ENCODE peak calls at places on chromosomes 13 and 19, in five cellular contexts. R is GM12878, O is SK-N-SH, Z is HepG2, E is K562. A is an unnamed sample.
A peak's percentile ranks its signal among the peaks of the same experiment; 100 is the strongest.

GRCh38 chr19:51407631-51408131 is 9.8 kb downstream of the SIGLEC10 start:
- DNase-seq in O (no peak), R (no peak), E (peak; percentile 84), Z (peak; percentile 74), A (peak; percentile 46)

GRCh38 chr13:95660981-95661581 is 15.9 kb upstream of the DNAJC3 start:
- DNase-seq in O (peak; percentile 39), Z (peak; percentile 51), E (peak; percentile 28), R (no peak), A (peak; percentile 28)

GRCh38 chr13:28181413-28181812 is 43.1 kb downstream of the PAN3 start:
- DNase-seq in R (no peak), E (no peak), O (no peak), Z (no peak), A (peak; percentile 10)

GRCh38 chr13:30510811-30511371 is 45.2 kb upstream of the HMGB1 start:
- DNase-seq in E (no peak), Z (no peak), O (no peak), R (no peak), A (no peak)

GRCh38 chr19:46603752-46604241 is 2.7 kb downstream of the CALM3 start:
- DNase-seq in O (peak; percentile 42), R (no peak), Z (no peak), E (no peak), A (no peak)

GRCh38 chr13:40597735-40598365 is 68.6 kb downstream of the FOXO1 start:
- DNase-seq in Z (no peak), R (no peak), E (no peak), O (no peak), A (no peak)

GRCh38 chr13:63636231-63636993 is 2220.8 kb upstream of the PCDH20 start:
- DNase-seq in E (no peak), Z (no peak), R (peak; percentile 8), O (no peak), A (peak; percentile 41)

GRCh38 chr19:16779539-16780163 is 49.5 kb upstream of the SIN3B start:
- DNase-seq in E (no peak), O (no peak), Z (no peak), R (no peak), A (no peak)

GRCh38 chr13:113854238-113855011 is 9.5 kb downstream of the GAS6 start:
- DNase-seq in Z (no peak), O (no peak), R (no peak), E (no peak), A (no peak)

GRCh38 chr19:38837656-38838121 is 6.1 kb upstream of the ECH1 start:
- DNase-seq in E (peak; percentile 12), R (no peak), O (no peak), Z (peak; percentile 65), A (no peak)

GRCh38 chr19:38837304-38837626 is 5.7 kb upstream of the ECH1 start:
- DNase-seq in Z (no peak), O (peak; percentile 63), R (no peak), E (no peak), A (no peak)

GRCh38 chr19:38839816-38840582 is 8.4 kb upstream of the ECH1 start:
- DNase-seq in O (no peak), E (peak; percentile 5), R (no peak), Z (no peak), A (no peak)

GRCh38 chr19:38838986-38839761 is 7.6 kb upstream of the ECH1 start:
- DNase-seq in Z (no peak), E (peak; percentile 2), R (no peak), O (no peak), A (no peak)

GRCh38 chr19:38838208-38838985 is 6.8 kb upstream of the ECH1 start:
- DNase-seq in R (no peak), E (no peak), Z (no peak), O (no peak), A (peak; percentile 46)
- TF ChIP-seq ZBTB33 in R (no peak), E (no peak), Z (no peak), O (no peak), A (no peak)

DNA sequence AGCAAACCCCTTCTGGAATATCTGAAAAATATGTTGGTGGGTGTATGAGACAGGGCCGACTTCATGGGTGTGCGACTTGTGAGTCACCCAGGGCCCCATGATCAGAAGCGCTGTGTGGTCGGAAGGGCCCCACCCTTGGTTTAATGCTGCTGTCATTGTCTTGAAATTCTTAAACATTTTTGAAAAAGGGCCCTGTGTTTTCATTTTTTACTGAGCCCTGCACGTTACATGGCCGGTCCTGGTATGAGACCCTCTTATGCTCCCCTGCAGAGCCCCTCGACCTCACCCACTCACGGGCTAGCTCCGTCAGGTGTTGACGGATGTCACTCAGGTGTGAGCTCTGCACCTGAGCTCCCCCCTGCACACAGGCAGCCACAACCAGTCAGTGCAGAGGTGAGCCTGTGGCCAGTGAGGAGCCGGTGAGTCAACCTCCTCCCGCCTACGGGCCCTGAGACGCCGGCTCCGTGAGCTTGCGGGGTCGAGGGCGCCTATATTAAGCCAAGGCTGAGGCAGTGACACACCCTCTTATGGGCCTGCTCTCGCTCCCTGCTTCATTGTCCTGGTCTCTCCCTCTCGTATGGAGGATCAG is 27.7 kb downstream of the GADD45B start:
- DNase-seq in E (peak; percentile 50), R (no peak), O (no peak), Z (no peak), A (peak; percentile 88)
- TF ChIP-seq ZBTB33 in E (no peak), R (no peak), O (no peak), Z (no peak), A (no peak)

GRCh38 chr19:29504454-29504853 is 21.3 kb upstream of the VSTM2B start:
- DNase-seq in Z (no peak), R (no peak), O (no peak), E (no peak), A (no peak)

GRCh38 chr19:29503785-29504184 is 22.0 kb upstream of the VSTM2B start:
- DNase-seq in E (no peak), R (no peak), O (no peak), Z (no peak), A (no peak)

GRCh38 chr19:29501816-29502580 is 23.8 kb upstream of the VSTM2B start:
- DNase-seq in E (no peak), R (no peak), O (no peak), Z (no peak), A (no peak)

GRCh38 chr19:29502581-29502850 is 23.3 kb upstream of the VSTM2B start:
- DNase-seq in Z (no peak), O (no peak), E (no peak), R (no peak), A (no peak)

GRCh38 chr19:29503140-29503758 is 22.5 kb upstream of the VSTM2B start:
- DNase-seq in R (no peak), O (no peak), E (no peak), Z (no peak), A (no peak)
- TF ChIP-seq ZBTB33 in R (no peak), O (no peak), E (no peak), Z (no peak), A (no peak)

GRCh38 chr19:18996351-18996750 is 37.0 kb downstream of the SUGP2 start:
- DNase-seq in O (no peak), Z (no peak), E (no peak), R (no peak), A (no peak)
- TF ChIP-seq ZBTB33 in O (no peak), Z (no peak), E (no peak), R (no peak), A (no peak)

GRCh38 chr13:51148223-51148951 is 37.3 kb upstream of the C13orf42 start:
- DNase-seq in Z (no peak), E (no peak), R (no peak), O (peak; percentile 27), A (no peak)
- TF ChIP-seq ZBTB33 in Z (no peak), E (no peak), R (no peak), O (no peak), A (no peak)

DNA sequence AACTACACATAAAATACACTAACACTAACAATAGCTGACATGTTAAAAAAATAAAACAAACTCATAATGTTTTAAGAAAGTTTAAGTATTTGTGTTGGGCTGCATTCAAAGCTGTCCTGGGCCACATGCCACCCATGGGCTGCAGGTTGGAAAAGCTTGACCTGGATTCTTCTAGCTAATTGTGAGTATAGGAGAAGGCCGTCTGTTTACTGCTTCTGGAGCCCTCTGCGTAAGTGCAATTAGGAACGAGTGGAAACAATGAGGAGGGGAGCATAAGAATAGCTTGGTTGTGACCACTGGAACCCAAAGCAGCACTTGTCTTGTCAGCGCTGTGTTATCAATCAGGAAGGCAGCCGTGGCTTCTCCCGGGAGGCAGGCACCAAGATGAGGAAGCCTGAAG is 110.4 kb upstream of the MBNL2 start:
- DNase-seq in R (no peak), Z (no peak), O (no peak), E (no peak), A (no peak)
- TF ChIP-seq ZBTB33 in R (no peak), Z (no peak), O (no peak), E (no peak), A (no peak)

A was measured in HCT116.